ENCODE peak calls at places on chromosomes 11 and 22, in seven cellular contexts. R, N, V, E, O, M and L are unnamed samples.

GRCh38 chr11:112216591-112217105 is 9.6 kb upstream of the PTS start:
- DNase-seq in O (no peak), M (no peak), E (no peak), V (no peak), N (peak), R (no peak), L (no peak)

GRCh38 chr11:92297551-92298237 is 73.1 kb downstream of the FAT3 start:
- DNase-seq in V (no peak), N (no peak), E (no peak), M (no peak), R (no peak), O (no peak), L (no peak)

GRCh38 chr11:22458141-22458540 is 120.0 kb downstream of the SLC17A6 start:
- DNase-seq in E (no peak), V (no peak), N (no peak), O (no peak), M (no peak), R (no peak), L (no peak)

GRCh38 chr11:130166457-130166784 is 6.8 kb downstream of the ST14 start:
- DNase-seq in R (no peak), M (no peak), V (peak), O (no peak), N (peak), E (no peak), L (no peak)

GRCh38 chr11:122202951-122203456 is 87.0 kb upstream of the BLID start:
- DNase-seq in R (no peak), M (peak), O (peak), E (peak), V (peak), N (peak), L (no peak)

GRCh38 chr11:111674941-111675340 is 72.7 kb downstream of the SIK2 start:
- DNase-seq in V (no peak), R (no peak), N (no peak), O (no peak), M (no peak), E (no peak), L (no peak)

GRCh38 chr11:13928566-13929251 is 33.8 kb upstream of the SPON1 start:
- DNase-seq in O (no peak), E (no peak), M (no peak), V (peak), N (peak), R (no peak), L (no peak)

GRCh38 chr11:63804259-63804658 is 9.0 kb upstream of the SPINDOC start:
- DNase-seq in M (no peak), E (no peak), R (no peak), O (no peak), N (no peak), V (peak), L (no peak)

GRCh38 chr11:7851391-7851790 is 54.6 kb upstream of the OR5P2 start:
- DNase-seq in N (no peak), E (no peak), R (no peak), O (no peak), M (no peak), V (no peak), L (no peak)

GRCh38 chr11:64222651-64223000 is 3.4 kb downstream of the TRPT1 start:
- DNase-seq in R (no peak), O (no peak), V (no peak), N (no peak), E (no peak), M (no peak), L (no peak)

GRCh38 chr22:28627791-28628190 is 51.8 kb downstream of the TTC28 start:
- DNase-seq in R (no peak), M (no peak), N (peak), E (no peak), V (no peak), O (no peak), L (no peak)

GRCh38 chr11:15841898-15842297 is 514.4 kb downstream of the SOX6 start:
- DNase-seq in O (no peak), V (no peak), N (no peak), M (no peak), E (no peak), R (no peak), L (no peak)

GRCh38 chr22:37631448-37632173 is 7.9 kb upstream of the SH3BP1 start:
- DNase-seq in O (no peak), E (no peak), M (no peak), R (no peak), V (no peak), N (no peak), L (peak)

GRCh38 chr22:38016182-38017078 is 32.1 kb upstream of the SOX10 start:
- DNase-seq in N (peak), M (no peak), V (no peak), E (peak), R (no peak), O (no peak), L (no peak)

GRCh38 chr22:36344106-36344827 is 43.5 kb downstream of the MYH9 start:
- DNase-seq in R (no peak), V (no peak), M (no peak), N (no peak), O (no peak), E (no peak), L (no peak)

GRCh38 chr22:48402591-48403031 is 1425.1 kb downstream of the BRD1 start:
- DNase-seq in E (no peak), O (no peak), N (no peak), R (no peak), M (no peak), V (no peak), L (peak)

GRCh38 chr11:45104790-45105084 is 41.7 kb upstream of the PRDM11 start:
- DNase-seq in O (no peak), R (no peak), V (no peak), M (no peak), E (peak), N (no peak), L (no peak)

GRCh38 chr11:406796-407650 is 7.8 kb downstream of the SIGIRR start:
- DNase-seq in O (peak), R (peak), E (peak), N (peak), V (peak), M (peak), L (peak)

GRCh38 chr11:85171648-85172257 is 455.4 kb downstream of the DLG2 start:
- DNase-seq in O (no peak), R (no peak), V (no peak), N (peak), M (no peak), E (no peak), L (no peak)

GRCh38 chr22:48941903-48942625 is 885.6 kb downstream of the BRD1 start:
- DNase-seq in M (no peak), E (peak), R (no peak), N (no peak), V (no peak), O (peak), L (no peak)